ENCODE peak calls at places on chromosome 9, in four cellular contexts. D is activated CD8-positive, alpha-beta T cell treated with anti-CD3 and anti-CD28 coated beads, Interleukin-2, amount 10 ng/mL, durations not matched to agents 7 days and 5 days; Y is GM10248; M is heart right ventricle. E is an unnamed sample.

GRCh38 chr9:87505869-87506678 is 8.4 kb downstream of the DAPK1 start:
- DNase-seq in M (no peak), Y (no peak), D (no peak), E (no peak)

GRCh38 chr9:112125961-112126388 is 49.1 kb downstream of the SUSD1 start:
- DNase-seq in D (no peak), Y (no peak), M (no peak), E (no peak)

GRCh38 chr9:738209-738915 is 103.1 kb upstream of the DMRT1 start:
- DNase-seq in M (peak), Y (no peak), D (no peak), E (no peak)

GRCh38 chr9:113651896-113652295 is 188.4 kb downstream of the RGS3 start:
- DNase-seq in Y (no peak), D (no peak), M (no peak), E (no peak)

GRCh38 chr9:77384406-77384805 is 207.1 kb downstream of the VPS13A start:
- DNase-seq in D (no peak), M (no peak), Y (no peak), E (no peak)

GRCh38 chr9:42852133-42852532 is 668.7 kb downstream of the SPATA31A6 start:
- DNase-seq in M (peak), D (peak), Y (no peak), E (no peak)

GRCh38 chr9:131724678-131725077 is 15.2 kb downstream of the RAPGEF1 start:
- DNase-seq in Y (no peak), D (no peak), M (no peak), E (no peak)

GRCh38 chr9:129331772-129332512 is 153.9 kb upstream of the IER5L start:
- DNase-seq in Y (no peak), M (no peak), D (no peak), E (no peak)

GRCh38 chr9:25397746-25398145 is 280.5 kb downstream of the TUSC1 start:
- DNase-seq in Y (no peak), D (no peak), M (no peak), E (no peak)

GRCh38 chr9:110130211-110130610 is 77.7 kb downstream of the C9orf152 start:
- DNase-seq in D (no peak), Y (no peak), M (no peak), E (no peak)

GRCh38 chr9:134547161-134548100 is 94.2 kb upstream of the COL5A1 start:
- DNase-seq in D (no peak), M (no peak), Y (no peak), E (no peak)

GRCh38 chr9:3873818-3874217 is 348.0 kb upstream of the RFX3 start:
- DNase-seq in Y (no peak), M (no peak), D (no peak), E (no peak)

GRCh38 chr9:18269561-18269960 is 204.4 kb upstream of the ADAMTSL1 start:
- DNase-seq in M (no peak), D (no peak), Y (no peak), E (no peak)

GRCh38 chr9:72442212-72442607 is 77.2 kb upstream of the ZFAND5 start:
- DNase-seq in Y (no peak), D (no peak), M (no peak), E (no peak)

GRCh38 chr9:133120343-133121199 is 469 bp downstream of the RALGDS start:
- DNase-seq in Y (no peak), D (no peak), M (peak), E (no peak)

GRCh38 chr9:127905788-127906191 is 6.4 kb upstream of the ST6GALNAC6 start:
- DNase-seq in D (peak), M (no peak), Y (peak), E (no peak)

GRCh38 chr9:100340224-100340623 is 12.5 kb downstream of the TEX10 start:
- DNase-seq in Y (no peak), D (no peak), M (no peak), E (no peak)

GRCh38 chr9:111529787-111530186 is 4.8 kb downstream of the ZNF483 start:
- DNase-seq in Y (no peak), D (no peak), M (no peak), E (peak)

GRCh38 chr9:14532716-14533115 is 160.5 kb downstream of the ZDHHC21 start:
- DNase-seq in M (no peak), D (no peak), Y (no peak), E (no peak)

GRCh38 chr9:79644601-79645000 is 72.8 kb downstream of the TLE4 start:
- DNase-seq in D (no peak), M (no peak), Y (no peak), E (no peak)